ENCODE peak calls at places on chromosomes 1 and 21, in four cellular contexts. One of them, this sample, is unnamed.

GRCh38 chr1:7224644-7225043 is 439.4 kb downstream of the CAMTA1 start:
- DNase-seq in nucleus accumbens: no peak
- DNase-seq in AG10803: no peak
- DNase-seq in stimulated activated CD8-positive, alpha-beta memory T cell treated with anti-CD3 and anti-CD28 coated beads, Interleukin-15, amount 100 ng/mL, for 4 hours: no peak
- DNase-seq in this sample: peak; percentile 26

GRCh38 chr1:224106568-224107281 is 7.2 kb upstream of the FBXO28 start:
- DNase-seq in nucleus accumbens: no peak
- DNase-seq in AG10803: peak; percentile 45
- DNase-seq in stimulated activated CD8-positive, alpha-beta memory T cell treated with anti-CD3 and anti-CD28 coated beads, Interleukin-15, amount 100 ng/mL, for 4 hours: no peak
- DNase-seq in this sample: peak; percentile 53

GRCh38 chr1:32468791-32469190 is 3.9 kb downstream of the ZBTB8B start:
- DNase-seq in nucleus accumbens: no peak
- DNase-seq in AG10803: no peak
- DNase-seq in stimulated activated CD8-positive, alpha-beta memory T cell treated with anti-CD3 and anti-CD28 coated beads, Interleukin-15, amount 100 ng/mL, for 4 hours: no peak
- DNase-seq in this sample: no peak

GRCh38 chr1:24894002-24894401 is 36.1 kb downstream of the RUNX3 start:
- DNase-seq in nucleus accumbens: no peak
- DNase-seq in AG10803: no peak
- DNase-seq in stimulated activated CD8-positive, alpha-beta memory T cell treated with anti-CD3 and anti-CD28 coated beads, Interleukin-15, amount 100 ng/mL, for 4 hours: no peak
- DNase-seq in this sample: no peak

GRCh38 chr1:5915587-5916571 is 76.3 kb downstream of the NPHP4 start:
- DNase-seq in nucleus accumbens: no peak
- DNase-seq in AG10803: peak; percentile 58
- DNase-seq in stimulated activated CD8-positive, alpha-beta memory T cell treated with anti-CD3 and anti-CD28 coated beads, Interleukin-15, amount 100 ng/mL, for 4 hours: no peak
- DNase-seq in this sample: peak; percentile 57

GRCh38 chr1:1605034-1605591 is 5.2 kb upstream of the FNDC10 start:
- DNase-seq in nucleus accumbens: no peak
- DNase-seq in AG10803: no peak
- DNase-seq in stimulated activated CD8-positive, alpha-beta memory T cell treated with anti-CD3 and anti-CD28 coated beads, Interleukin-15, amount 100 ng/mL, for 4 hours: no peak
- DNase-seq in this sample: no peak

GRCh38 chr1:246450485-246451251 is 56.4 kb downstream of the SMYD3 start:
- DNase-seq in nucleus accumbens: no peak
- DNase-seq in AG10803: peak; percentile 27
- DNase-seq in stimulated activated CD8-positive, alpha-beta memory T cell treated with anti-CD3 and anti-CD28 coated beads, Interleukin-15, amount 100 ng/mL, for 4 hours: no peak
- DNase-seq in this sample: peak; percentile 42

GRCh38 chr1:209443975-209444651 is 139.4 kb upstream of the CAMK1G start:
- DNase-seq in nucleus accumbens: no peak
- DNase-seq in AG10803: no peak
- DNase-seq in stimulated activated CD8-positive, alpha-beta memory T cell treated with anti-CD3 and anti-CD28 coated beads, Interleukin-15, amount 100 ng/mL, for 4 hours: no peak
- DNase-seq in this sample: no peak

GRCh38 chr21:27425574-27425973 is 458.7 kb upstream of the ADAMTS5 start:
- DNase-seq in nucleus accumbens: no peak
- DNase-seq in AG10803: peak; percentile 93
- DNase-seq in stimulated activated CD8-positive, alpha-beta memory T cell treated with anti-CD3 and anti-CD28 coated beads, Interleukin-15, amount 100 ng/mL, for 4 hours: no peak
- DNase-seq in this sample: peak; percentile 76

GRCh38 chr1:48061162-48062136 is 64.3 kb upstream of the TRABD2B start:
- DNase-seq in nucleus accumbens: no peak
- DNase-seq in AG10803: peak; percentile 38
- DNase-seq in stimulated activated CD8-positive, alpha-beta memory T cell treated with anti-CD3 and anti-CD28 coated beads, Interleukin-15, amount 100 ng/mL, for 4 hours: no peak
- DNase-seq in this sample: peak; percentile 67

GRCh38 chr1:184387871-184388670 is 1.2 kb downstream of the C1orf21 start:
- DNase-seq in nucleus accumbens: no peak
- DNase-seq in AG10803: peak; percentile 88
- DNase-seq in stimulated activated CD8-positive, alpha-beta memory T cell treated with anti-CD3 and anti-CD28 coated beads, Interleukin-15, amount 100 ng/mL, for 4 hours: no peak
- DNase-seq in this sample: peak; percentile 87

GRCh38 chr1:116504308-116505156 is 66.3 kb downstream of the CD58 start:
- DNase-seq in nucleus accumbens: peak; percentile 33
- DNase-seq in AG10803: peak; percentile 66
- DNase-seq in stimulated activated CD8-positive, alpha-beta memory T cell treated with anti-CD3 and anti-CD28 coated beads, Interleukin-15, amount 100 ng/mL, for 4 hours: peak; percentile 82
- DNase-seq in this sample: peak; percentile 81

GRCh38 chr1:156444407-156445001 is 56.1 kb downstream of the MEF2D start:
- DNase-seq in nucleus accumbens: no peak
- DNase-seq in AG10803: no peak
- DNase-seq in stimulated activated CD8-positive, alpha-beta memory T cell treated with anti-CD3 and anti-CD28 coated beads, Interleukin-15, amount 100 ng/mL, for 4 hours: no peak
- DNase-seq in this sample: peak; percentile 31

GRCh38 chr21:46182548-46183336 is 1.5 kb downstream of the SPATC1L start:
- DNase-seq in nucleus accumbens: no peak
- DNase-seq in AG10803: no peak
- DNase-seq in stimulated activated CD8-positive, alpha-beta memory T cell treated with anti-CD3 and anti-CD28 coated beads, Interleukin-15, amount 100 ng/mL, for 4 hours: no peak
- DNase-seq in this sample: no peak

GRCh38 chr1:171226757-171227370 is 21.4 kb upstream of the FMO1 start:
- DNase-seq in nucleus accumbens: no peak
- DNase-seq in AG10803: peak; percentile 75
- DNase-seq in stimulated activated CD8-positive, alpha-beta memory T cell treated with anti-CD3 and anti-CD28 coated beads, Interleukin-15, amount 100 ng/mL, for 4 hours: no peak
- DNase-seq in this sample: peak; percentile 83

GRCh38 chr1:184366992-184367391 is 19.8 kb upstream of the C1orf21 start:
- DNase-seq in nucleus accumbens: no peak
- DNase-seq in AG10803: no peak
- DNase-seq in stimulated activated CD8-positive, alpha-beta memory T cell treated with anti-CD3 and anti-CD28 coated beads, Interleukin-15, amount 100 ng/mL, for 4 hours: no peak
- DNase-seq in this sample: peak; percentile 77

GRCh38 chr1:198531891-198532290 is 8.6 kb downstream of the ATP6V1G3 start:
- DNase-seq in nucleus accumbens: no peak
- DNase-seq in AG10803: no peak
- DNase-seq in stimulated activated CD8-positive, alpha-beta memory T cell treated with anti-CD3 and anti-CD28 coated beads, Interleukin-15, amount 100 ng/mL, for 4 hours: no peak
- DNase-seq in this sample: no peak

GRCh38 chr1:226779536-226779935 is 40.5 kb upstream of the ITPKB start:
- DNase-seq in nucleus accumbens: no peak
- DNase-seq in AG10803: no peak
- DNase-seq in stimulated activated CD8-positive, alpha-beta memory T cell treated with anti-CD3 and anti-CD28 coated beads, Interleukin-15, amount 100 ng/mL, for 4 hours: no peak
- DNase-seq in this sample: no peak

GRCh38 chr1:26353976-26354820 is at the start of gene CRYBG2:
- DNase-seq in nucleus accumbens: no peak
- DNase-seq in AG10803: no peak
- DNase-seq in stimulated activated CD8-positive, alpha-beta memory T cell treated with anti-CD3 and anti-CD28 coated beads, Interleukin-15, amount 100 ng/mL, for 4 hours: no peak
- DNase-seq in this sample: no peak

GRCh38 chr1:201946224-201946908 is at the start of gene LMOD1:
- DNase-seq in nucleus accumbens: peak; percentile 52
- DNase-seq in AG10803: peak; percentile 94
- DNase-seq in stimulated activated CD8-positive, alpha-beta memory T cell treated with anti-CD3 and anti-CD28 coated beads, Interleukin-15, amount 100 ng/mL, for 4 hours: no peak
- DNase-seq in this sample: peak; percentile 86

GRCh38 chr1:5947071-5947821 is 45.0 kb downstream of the NPHP4 start:
- DNase-seq in nucleus accumbens: no peak
- DNase-seq in AG10803: no peak
- DNase-seq in stimulated activated CD8-positive, alpha-beta memory T cell treated with anti-CD3 and anti-CD28 coated beads, Interleukin-15, amount 100 ng/mL, for 4 hours: no peak
- DNase-seq in this sample: no peak